ENCODE peak calls at places on chromosomes 13 and 19, in nine cellular contexts. One of them, this sample, is unnamed.

GRCh38 chr19:41421314-41421713 is 5.9 kb downstream of the B3GNT8 start:
- DNase-seq in ELF-1: no peak
- DNase-seq in T-helper 1 cell: no peak
- DNase-seq in right cardiac atrium: no peak
- DNase-seq in stimulated activated CD8-positive, alpha-beta memory T cell treated with anti-CD3 and anti-CD28 coated beads, Interleukin-7, amount 100 ng/mL, for 4 hours: no peak
- DNase-seq in HTR-8/SVneo: no peak
- DNase-seq in SW 1271: no peak
- DNase-seq in activated T-cell treated with anti-CD3 and anti-CD28 coated beads for 1 hour: no peak
- DNase-seq in CD8-positive, alpha-beta T cell: no peak
- DNase-seq in this sample: no peak

GRCh38 chr19:55392820-55393219 is 7.1 kb downstream of the RPL28 start:
- DNase-seq in right cardiac atrium: no peak
- DNase-seq in T-helper 1 cell: no peak
- DNase-seq in activated T-cell treated with anti-CD3 and anti-CD28 coated beads for 1 hour: no peak
- DNase-seq in SW 1271: no peak
- DNase-seq in stimulated activated CD8-positive, alpha-beta memory T cell treated with anti-CD3 and anti-CD28 coated beads, Interleukin-7, amount 100 ng/mL, for 4 hours: no peak
- DNase-seq in CD8-positive, alpha-beta T cell: no peak
- DNase-seq in ELF-1: peak; percentile 59
- DNase-seq in HTR-8/SVneo: no peak
- DNase-seq in this sample: no peak

GRCh38 chr19:55704494-55705245 is 29.6 kb downstream of the EPN1 start:
- DNase-seq in CD8-positive, alpha-beta T cell: no peak
- DNase-seq in HTR-8/SVneo: no peak
- DNase-seq in T-helper 1 cell: no peak
- DNase-seq in right cardiac atrium: no peak
- DNase-seq in activated T-cell treated with anti-CD3 and anti-CD28 coated beads for 1 hour: no peak
- DNase-seq in SW 1271: no peak
- DNase-seq in ELF-1: no peak
- DNase-seq in stimulated activated CD8-positive, alpha-beta memory T cell treated with anti-CD3 and anti-CD28 coated beads, Interleukin-7, amount 100 ng/mL, for 4 hours: no peak
- DNase-seq in this sample: no peak

GRCh38 chr13:19838726-19839342 is 24.6 kb downstream of the ZMYM5 start:
- DNase-seq in CD8-positive, alpha-beta T cell: no peak
- DNase-seq in ELF-1: no peak
- DNase-seq in T-helper 1 cell: no peak
- DNase-seq in stimulated activated CD8-positive, alpha-beta memory T cell treated with anti-CD3 and anti-CD28 coated beads, Interleukin-7, amount 100 ng/mL, for 4 hours: no peak
- DNase-seq in SW 1271: no peak
- DNase-seq in activated T-cell treated with anti-CD3 and anti-CD28 coated beads for 1 hour: no peak
- DNase-seq in HTR-8/SVneo: no peak
- DNase-seq in right cardiac atrium: no peak
- DNase-seq in this sample: no peak

GRCh38 chr13:80558074-80558473 is 217.1 kb upstream of the SPRY2 start:
- DNase-seq in right cardiac atrium: no peak
- DNase-seq in CD8-positive, alpha-beta T cell: no peak
- DNase-seq in stimulated activated CD8-positive, alpha-beta memory T cell treated with anti-CD3 and anti-CD28 coated beads, Interleukin-7, amount 100 ng/mL, for 4 hours: no peak
- DNase-seq in activated T-cell treated with anti-CD3 and anti-CD28 coated beads for 1 hour: no peak
- DNase-seq in T-helper 1 cell: no peak
- DNase-seq in ELF-1: no peak
- DNase-seq in SW 1271: no peak
- DNase-seq in HTR-8/SVneo: no peak
- DNase-seq in this sample: no peak

GRCh38 chr19:13014101-13014920 is 19.0 kb downstream of the NFIX start:
- DNase-seq in right cardiac atrium: no peak
- DNase-seq in HTR-8/SVneo: no peak
- DNase-seq in stimulated activated CD8-positive, alpha-beta memory T cell treated with anti-CD3 and anti-CD28 coated beads, Interleukin-7, amount 100 ng/mL, for 4 hours: no peak
- DNase-seq in activated T-cell treated with anti-CD3 and anti-CD28 coated beads for 1 hour: no peak
- DNase-seq in SW 1271: no peak
- DNase-seq in T-helper 1 cell: no peak
- DNase-seq in ELF-1: peak; percentile 53
- DNase-seq in CD8-positive, alpha-beta T cell: no peak
- DNase-seq in this sample: no peak

GRCh38 chr13:33676700-33677048 is 141.3 kb upstream of the RFC3 start:
- DNase-seq in activated T-cell treated with anti-CD3 and anti-CD28 coated beads for 1 hour: no peak
- DNase-seq in HTR-8/SVneo: peak; percentile 20
- DNase-seq in T-helper 1 cell: no peak
- DNase-seq in CD8-positive, alpha-beta T cell: no peak
- DNase-seq in stimulated activated CD8-positive, alpha-beta memory T cell treated with anti-CD3 and anti-CD28 coated beads, Interleukin-7, amount 100 ng/mL, for 4 hours: no peak
- DNase-seq in ELF-1: no peak
- DNase-seq in right cardiac atrium: peak; percentile 52
- DNase-seq in SW 1271: no peak
- DNase-seq in this sample: no peak

GRCh38 chr13:102322211-102322610 is 79.6 kb downstream of the FGF14 start:
- DNase-seq in right cardiac atrium: no peak
- DNase-seq in ELF-1: no peak
- DNase-seq in HTR-8/SVneo: no peak
- DNase-seq in activated T-cell treated with anti-CD3 and anti-CD28 coated beads for 1 hour: no peak
- DNase-seq in SW 1271: no peak
- DNase-seq in T-helper 1 cell: no peak
- DNase-seq in stimulated activated CD8-positive, alpha-beta memory T cell treated with anti-CD3 and anti-CD28 coated beads, Interleukin-7, amount 100 ng/mL, for 4 hours: no peak
- DNase-seq in CD8-positive, alpha-beta T cell: no peak
- DNase-seq in this sample: no peak

GRCh38 chr19:3857449-3858003 is 11.3 kb downstream of the ZFR2 start:
- DNase-seq in HTR-8/SVneo: no peak
- DNase-seq in ELF-1: no peak
- DNase-seq in SW 1271: no peak
- DNase-seq in T-helper 1 cell: no peak
- DNase-seq in activated T-cell treated with anti-CD3 and anti-CD28 coated beads for 1 hour: no peak
- DNase-seq in right cardiac atrium: no peak
- DNase-seq in CD8-positive, alpha-beta T cell: no peak
- DNase-seq in stimulated activated CD8-positive, alpha-beta memory T cell treated with anti-CD3 and anti-CD28 coated beads, Interleukin-7, amount 100 ng/mL, for 4 hours: no peak
- DNase-seq in this sample: peak; percentile 56

GRCh38 chr13:34833562-34834182 is 108.4 kb upstream of the NBEA start:
- DNase-seq in ELF-1: peak; percentile 35
- DNase-seq in SW 1271: no peak
- DNase-seq in HTR-8/SVneo: no peak
- DNase-seq in T-helper 1 cell: no peak
- DNase-seq in CD8-positive, alpha-beta T cell: no peak
- DNase-seq in right cardiac atrium: no peak
- DNase-seq in stimulated activated CD8-positive, alpha-beta memory T cell treated with anti-CD3 and anti-CD28 coated beads, Interleukin-7, amount 100 ng/mL, for 4 hours: no peak
- DNase-seq in activated T-cell treated with anti-CD3 and anti-CD28 coated beads for 1 hour: no peak
- DNase-seq in this sample: no peak

GRCh38 chr13:28421674-28422410 is 73.1 kb downstream of the FLT1 start:
- DNase-seq in right cardiac atrium: no peak
- DNase-seq in stimulated activated CD8-positive, alpha-beta memory T cell treated with anti-CD3 and anti-CD28 coated beads, Interleukin-7, amount 100 ng/mL, for 4 hours: no peak
- DNase-seq in HTR-8/SVneo: no peak
- DNase-seq in SW 1271: no peak
- DNase-seq in T-helper 1 cell: no peak
- DNase-seq in ELF-1: no peak
- DNase-seq in CD8-positive, alpha-beta T cell: no peak
- DNase-seq in activated T-cell treated with anti-CD3 and anti-CD28 coated beads for 1 hour: no peak
- DNase-seq in this sample: no peak

GRCh38 chr13:80945328-80945727 is 604.4 kb upstream of the SPRY2 start:
- DNase-seq in stimulated activated CD8-positive, alpha-beta memory T cell treated with anti-CD3 and anti-CD28 coated beads, Interleukin-7, amount 100 ng/mL, for 4 hours: no peak
- DNase-seq in ELF-1: peak; percentile 15
- DNase-seq in HTR-8/SVneo: no peak
- DNase-seq in CD8-positive, alpha-beta T cell: no peak
- DNase-seq in T-helper 1 cell: no peak
- DNase-seq in activated T-cell treated with anti-CD3 and anti-CD28 coated beads for 1 hour: no peak
- DNase-seq in SW 1271: no peak
- DNase-seq in right cardiac atrium: no peak
- DNase-seq in this sample: no peak

GRCh38 chr13:41212881-41213280 is 18.5 kb upstream of the KBTBD7 start:
- DNase-seq in CD8-positive, alpha-beta T cell: no peak
- DNase-seq in HTR-8/SVneo: no peak
- DNase-seq in right cardiac atrium: no peak
- DNase-seq in stimulated activated CD8-positive, alpha-beta memory T cell treated with anti-CD3 and anti-CD28 coated beads, Interleukin-7, amount 100 ng/mL, for 4 hours: no peak
- DNase-seq in activated T-cell treated with anti-CD3 and anti-CD28 coated beads for 1 hour: no peak
- DNase-seq in T-helper 1 cell: no peak
- DNase-seq in ELF-1: no peak
- DNase-seq in SW 1271: no peak
- DNase-seq in this sample: no peak

GRCh38 chr19:17390665-17391370 is 3.2 kb downstream of the CCDC194 start:
- DNase-seq in right cardiac atrium: peak; percentile 95
- DNase-seq in CD8-positive, alpha-beta T cell: peak; percentile 91
- DNase-seq in stimulated activated CD8-positive, alpha-beta memory T cell treated with anti-CD3 and anti-CD28 coated beads, Interleukin-7, amount 100 ng/mL, for 4 hours: peak; percentile 84
- DNase-seq in SW 1271: peak; percentile 38
- DNase-seq in T-helper 1 cell: peak; percentile 86
- DNase-seq in activated T-cell treated with anti-CD3 and anti-CD28 coated beads for 1 hour: peak; percentile 84
- DNase-seq in HTR-8/SVneo: peak; percentile 96
- DNase-seq in ELF-1: peak; percentile 93
- DNase-seq in this sample: peak; percentile 73

GRCh38 chr19:1491114-1491848 is at the start of gene REEP6:
- DNase-seq in SW 1271: no peak
- DNase-seq in CD8-positive, alpha-beta T cell: no peak
- DNase-seq in right cardiac atrium: peak; percentile 35
- DNase-seq in stimulated activated CD8-positive, alpha-beta memory T cell treated with anti-CD3 and anti-CD28 coated beads, Interleukin-7, amount 100 ng/mL, for 4 hours: no peak
- DNase-seq in activated T-cell treated with anti-CD3 and anti-CD28 coated beads for 1 hour: no peak
- DNase-seq in T-helper 1 cell: no peak
- DNase-seq in HTR-8/SVneo: no peak
- DNase-seq in ELF-1: no peak
- DNase-seq in this sample: no peak

GRCh38 chr19:49812997-49813861 is at the start of gene FUZ:
- DNase-seq in T-helper 1 cell: peak; percentile 92
- DNase-seq in HTR-8/SVneo: peak; percentile 93
- DNase-seq in CD8-positive, alpha-beta T cell: peak; percentile 90
- DNase-seq in activated T-cell treated with anti-CD3 and anti-CD28 coated beads for 1 hour: peak; percentile 83
- DNase-seq in right cardiac atrium: peak; percentile 98
- DNase-seq in ELF-1: peak; percentile 99
- DNase-seq in stimulated activated CD8-positive, alpha-beta memory T cell treated with anti-CD3 and anti-CD28 coated beads, Interleukin-7, amount 100 ng/mL, for 4 hours: peak; percentile 88
- DNase-seq in SW 1271: peak; percentile 94
- DNase-seq in this sample: peak; percentile 77

GRCh38 chr13:20035130-20035529 is 76.6 kb downstream of the ZMYM2 start:
- DNase-seq in HTR-8/SVneo: no peak
- DNase-seq in activated T-cell treated with anti-CD3 and anti-CD28 coated beads for 1 hour: no peak
- DNase-seq in right cardiac atrium: no peak
- DNase-seq in stimulated activated CD8-positive, alpha-beta memory T cell treated with anti-CD3 and anti-CD28 coated beads, Interleukin-7, amount 100 ng/mL, for 4 hours: no peak
- DNase-seq in CD8-positive, alpha-beta T cell: no peak
- DNase-seq in SW 1271: no peak
- DNase-seq in T-helper 1 cell: no peak
- DNase-seq in ELF-1: no peak
- DNase-seq in this sample: no peak

GRCh38 chr13:81916471-81916870 is 1575.5 kb upstream of the SPRY2 start:
- DNase-seq in stimulated activated CD8-positive, alpha-beta memory T cell treated with anti-CD3 and anti-CD28 coated beads, Interleukin-7, amount 100 ng/mL, for 4 hours: no peak
- DNase-seq in CD8-positive, alpha-beta T cell: no peak
- DNase-seq in ELF-1: no peak
- DNase-seq in activated T-cell treated with anti-CD3 and anti-CD28 coated beads for 1 hour: no peak
- DNase-seq in SW 1271: no peak
- DNase-seq in right cardiac atrium: no peak
- DNase-seq in T-helper 1 cell: no peak
- DNase-seq in HTR-8/SVneo: no peak
- DNase-seq in this sample: no peak

GRCh38 chr13:84096221-84096620 is 213.9 kb upstream of the SLITRK1 start:
- DNase-seq in T-helper 1 cell: no peak
- DNase-seq in right cardiac atrium: no peak
- DNase-seq in CD8-positive, alpha-beta T cell: no peak
- DNase-seq in activated T-cell treated with anti-CD3 and anti-CD28 coated beads for 1 hour: no peak
- DNase-seq in SW 1271: no peak
- DNase-seq in HTR-8/SVneo: no peak
- DNase-seq in ELF-1: no peak
- DNase-seq in stimulated activated CD8-positive, alpha-beta memory T cell treated with anti-CD3 and anti-CD28 coated beads, Interleukin-7, amount 100 ng/mL, for 4 hours: no peak
- DNase-seq in this sample: no peak

GRCh38 chr13:98299243-98299953 is 122.3 kb upstream of the RNF113B start:
- DNase-seq in HTR-8/SVneo: no peak
- DNase-seq in ELF-1: no peak
- DNase-seq in stimulated activated CD8-positive, alpha-beta memory T cell treated with anti-CD3 and anti-CD28 coated beads, Interleukin-7, amount 100 ng/mL, for 4 hours: no peak
- DNase-seq in right cardiac atrium: no peak
- DNase-seq in activated T-cell treated with anti-CD3 and anti-CD28 coated beads for 1 hour: no peak
- DNase-seq in SW 1271: no peak
- DNase-seq in CD8-positive, alpha-beta T cell: no peak
- DNase-seq in T-helper 1 cell: no peak
- DNase-seq in this sample: no peak

GRCh38 chr13:32905063-32905863 is 111.0 kb upstream of the KL start:
- DNase-seq in right cardiac atrium: no peak
- DNase-seq in CD8-positive, alpha-beta T cell: no peak
- DNase-seq in HTR-8/SVneo: no peak
- DNase-seq in ELF-1: no peak
- DNase-seq in stimulated activated CD8-positive, alpha-beta memory T cell treated with anti-CD3 and anti-CD28 coated beads, Interleukin-7, amount 100 ng/mL, for 4 hours: no peak
- DNase-seq in T-helper 1 cell: no peak
- DNase-seq in activated T-cell treated with anti-CD3 and anti-CD28 coated beads for 1 hour: no peak
- DNase-seq in SW 1271: no peak
- DNase-seq in this sample: no peak

GRCh38 chr19:38144667-38145066 is 79.4 kb downstream of the DPF1 start:
- DNase-seq in activated T-cell treated with anti-CD3 and anti-CD28 coated beads for 1 hour: no peak
- DNase-seq in ELF-1: no peak
- DNase-seq in right cardiac atrium: no peak
- DNase-seq in stimulated activated CD8-positive, alpha-beta memory T cell treated with anti-CD3 and anti-CD28 coated beads, Interleukin-7, amount 100 ng/mL, for 4 hours: no peak
- DNase-seq in HTR-8/SVneo: no peak
- DNase-seq in T-helper 1 cell: no peak
- DNase-seq in CD8-positive, alpha-beta T cell: no peak
- DNase-seq in SW 1271: no peak
- DNase-seq in this sample: no peak

GRCh38 chr19:31344403-31344802 is 4.8 kb downstream of the TSHZ3 start:
- DNase-seq in stimulated activated CD8-positive, alpha-beta memory T cell treated with anti-CD3 and anti-CD28 coated beads, Interleukin-7, amount 100 ng/mL, for 4 hours: no peak
- DNase-seq in right cardiac atrium: no peak
- DNase-seq in SW 1271: no peak
- DNase-seq in T-helper 1 cell: no peak
- DNase-seq in ELF-1: peak; percentile 24
- DNase-seq in activated T-cell treated with anti-CD3 and anti-CD28 coated beads for 1 hour: no peak
- DNase-seq in CD8-positive, alpha-beta T cell: no peak
- DNase-seq in HTR-8/SVneo: no peak
- DNase-seq in this sample: no peak

GRCh38 chr13:74450525-74450845 is 316.3 kb upstream of the KLF12 start:
- DNase-seq in stimulated activated CD8-positive, alpha-beta memory T cell treated with anti-CD3 and anti-CD28 coated beads, Interleukin-7, amount 100 ng/mL, for 4 hours: no peak
- DNase-seq in right cardiac atrium: no peak
- DNase-seq in activated T-cell treated with anti-CD3 and anti-CD28 coated beads for 1 hour: no peak
- DNase-seq in T-helper 1 cell: no peak
- DNase-seq in SW 1271: no peak
- DNase-seq in CD8-positive, alpha-beta T cell: no peak
- DNase-seq in ELF-1: no peak
- DNase-seq in HTR-8/SVneo: no peak
- DNase-seq in this sample: no peak

GRCh38 chr13:106573279-106573831 is 5.4 kb upstream of the ARGLU1 start:
- DNase-seq in HTR-8/SVneo: no peak
- DNase-seq in SW 1271: no peak
- DNase-seq in T-helper 1 cell: no peak
- DNase-seq in stimulated activated CD8-positive, alpha-beta memory T cell treated with anti-CD3 and anti-CD28 coated beads, Interleukin-7, amount 100 ng/mL, for 4 hours: no peak
- DNase-seq in ELF-1: no peak
- DNase-seq in right cardiac atrium: no peak
- DNase-seq in activated T-cell treated with anti-CD3 and anti-CD28 coated beads for 1 hour: no peak
- DNase-seq in CD8-positive, alpha-beta T cell: no peak
- DNase-seq in this sample: no peak

GRCh38 chr13:97261254-97262015 is 39.3 kb downstream of the MBNL2 start:
- DNase-seq in SW 1271: no peak
- DNase-seq in ELF-1: no peak
- DNase-seq in HTR-8/SVneo: no peak
- DNase-seq in T-helper 1 cell: peak; percentile 15
- DNase-seq in activated T-cell treated with anti-CD3 and anti-CD28 coated beads for 1 hour: no peak
- DNase-seq in right cardiac atrium: no peak
- DNase-seq in CD8-positive, alpha-beta T cell: no peak
- DNase-seq in stimulated activated CD8-positive, alpha-beta memory T cell treated with anti-CD3 and anti-CD28 coated beads, Interleukin-7, amount 100 ng/mL, for 4 hours: peak; percentile 5
- DNase-seq in this sample: no peak

GRCh38 chr13:96991072-96991471 is 3.2 kb downstream of the OXGR1 start:
- DNase-seq in SW 1271: no peak
- DNase-seq in ELF-1: no peak
- DNase-seq in right cardiac atrium: no peak
- DNase-seq in CD8-positive, alpha-beta T cell: no peak
- DNase-seq in T-helper 1 cell: no peak
- DNase-seq in stimulated activated CD8-positive, alpha-beta memory T cell treated with anti-CD3 and anti-CD28 coated beads, Interleukin-7, amount 100 ng/mL, for 4 hours: no peak
- DNase-seq in activated T-cell treated with anti-CD3 and anti-CD28 coated beads for 1 hour: no peak
- DNase-seq in HTR-8/SVneo: no peak
- DNase-seq in this sample: no peak

GRCh38 chr19:54674021-54674617 is 11.3 kb downstream of the LILRB4 start:
- DNase-seq in activated T-cell treated with anti-CD3 and anti-CD28 coated beads for 1 hour: no peak
- DNase-seq in ELF-1: peak; percentile 8
- DNase-seq in stimulated activated CD8-positive, alpha-beta memory T cell treated with anti-CD3 and anti-CD28 coated beads, Interleukin-7, amount 100 ng/mL, for 4 hours: no peak
- DNase-seq in CD8-positive, alpha-beta T cell: no peak
- DNase-seq in T-helper 1 cell: no peak
- DNase-seq in SW 1271: no peak
- DNase-seq in right cardiac atrium: no peak
- DNase-seq in HTR-8/SVneo: peak; percentile 30
- DNase-seq in this sample: no peak

GRCh38 chr19:13978306-13978705 is 26.0 kb downstream of the DCAF15 start:
- DNase-seq in CD8-positive, alpha-beta T cell: peak; percentile 42
- DNase-seq in HTR-8/SVneo: no peak
- DNase-seq in activated T-cell treated with anti-CD3 and anti-CD28 coated beads for 1 hour: no peak
- DNase-seq in SW 1271: no peak
- DNase-seq in stimulated activated CD8-positive, alpha-beta memory T cell treated with anti-CD3 and anti-CD28 coated beads, Interleukin-7, amount 100 ng/mL, for 4 hours: peak; percentile 31
- DNase-seq in T-helper 1 cell: no peak
- DNase-seq in right cardiac atrium: peak; percentile 89
- DNase-seq in ELF-1: peak; percentile 95
- DNase-seq in this sample: no peak

GRCh38 chr19:35776102-35776788 is 881 bp downstream of the ARHGAP33 start:
- DNase-seq in stimulated activated CD8-positive, alpha-beta memory T cell treated with anti-CD3 and anti-CD28 coated beads, Interleukin-7, amount 100 ng/mL, for 4 hours: no peak
- DNase-seq in activated T-cell treated with anti-CD3 and anti-CD28 coated beads for 1 hour: no peak
- DNase-seq in HTR-8/SVneo: no peak
- DNase-seq in CD8-positive, alpha-beta T cell: no peak
- DNase-seq in ELF-1: no peak
- DNase-seq in right cardiac atrium: no peak
- DNase-seq in T-helper 1 cell: no peak
- DNase-seq in SW 1271: no peak
- DNase-seq in this sample: no peak

GRCh38 chr19:12208221-12208620 is 45.3 kb downstream of the ZNF136 start:
- DNase-seq in CD8-positive, alpha-beta T cell: no peak
- DNase-seq in SW 1271: no peak
- DNase-seq in HTR-8/SVneo: no peak
- DNase-seq in activated T-cell treated with anti-CD3 and anti-CD28 coated beads for 1 hour: no peak
- DNase-seq in T-helper 1 cell: no peak
- DNase-seq in stimulated activated CD8-positive, alpha-beta memory T cell treated with anti-CD3 and anti-CD28 coated beads, Interleukin-7, amount 100 ng/mL, for 4 hours: no peak
- DNase-seq in ELF-1: no peak
- DNase-seq in right cardiac atrium: no peak
- DNase-seq in this sample: no peak

This sample was measured in memory B cell.